ENCODE peak calls at places on chromosomes 2 and 18, in seven cellular contexts. J is CD8-positive, alpha-beta T cell; P is ascending aorta; Y is NCI-H2081; Q is testis; M is activated CD8-positive, alpha-beta T cell treated with anti-CD3 and anti-CD28 coated beads for 36 hours; L is GM12865. X is an unnamed sample.

GRCh38 chr2:17892726-17893534 is 14.5 kb downstream of the KCNS3 start:
- DNase-seq in Q (no peak), Y (no peak), J (no peak), M (no peak), P (no peak), L (no peak), X (no peak)

GRCh38 chr2:216370961-216371633 is 1.2 kb downstream of the MARCHF4 start:
- DNase-seq in J (no peak), M (no peak), L (no peak), Y (no peak), P (no peak), Q (no peak), X (no peak)

GRCh38 chr2:146677280-146677679 is 1167.5 kb upstream of the ACVR2A start:
- DNase-seq in Q (no peak), P (no peak), L (no peak), J (no peak), M (no peak), Y (no peak), X (no peak)

GRCh38 chr2:157931542-157931941 is 55.4 kb upstream of the ACVR1 start:
- DNase-seq in J (no peak), Q (no peak), P (no peak), Y (no peak), M (no peak), L (no peak), X (no peak)

GRCh38 chr2:128306081-128306930 is 12.4 kb downstream of the HS6ST1 start:
- DNase-seq in Y (peak; percentile 66), M (no peak), J (no peak), Q (no peak), L (no peak), P (no peak), X (peak; percentile 64)

GRCh38 chr2:152718909-152719645 is 657 bp downstream of the ARL6IP6 start:
- DNase-seq in J (no peak), Q (peak; percentile 43), M (peak; percentile 46), P (no peak), Y (peak; percentile 55), L (peak; percentile 84), X (peak; percentile 47)

GRCh38 chr2:238060096-238060541 is 682 bp upstream of the SCLY start:
- DNase-seq in L (no peak), Q (peak; percentile 18), J (no peak), P (no peak), M (no peak), Y (no peak), X (no peak)

GRCh38 chr2:20400787-20401494 is 45.9 kb upstream of the RHOB start:
- DNase-seq in P (no peak), J (no peak), L (no peak), Y (no peak), M (no peak), Q (no peak), X (no peak)

GRCh38 chr2:199704358-199705238 is 146.4 kb downstream of the FTCDNL1 start:
- DNase-seq in Q (peak; percentile 17), M (peak; percentile 38), P (no peak), Y (peak; percentile 30), L (peak; percentile 45), J (no peak), X (peak; percentile 56)

GRCh38 chr2:210190345-210190744 is 19.1 kb upstream of the KANSL1L start:
- DNase-seq in Q (no peak), Y (no peak), L (no peak), M (no peak), J (no peak), P (no peak), X (no peak)

GRCh38 chr2:219460424-219460926 is 25.8 kb downstream of the SPEG start:
- DNase-seq in L (no peak), P (peak; percentile 90), Y (no peak), J (no peak), M (no peak), Q (peak; percentile 59), X (no peak)

GRCh38 chr2:71995067-71995665 is 152.5 kb downstream of the CYP26B1 start:
- DNase-seq in Q (no peak), M (no peak), P (no peak), J (no peak), Y (no peak), L (no peak), X (peak; percentile 58)

GRCh38 chr2:216292886-216293291 is 79.4 kb downstream of the MARCHF4 start:
- DNase-seq in P (no peak), Y (no peak), M (no peak), Q (no peak), L (no peak), J (no peak), X (no peak)

GRCh38 chr2:229193281-229193680 is 77.8 kb downstream of the PID1 start:
- DNase-seq in L (no peak), M (no peak), Y (no peak), P (no peak), Q (no peak), J (no peak), X (no peak)

GRCh38 chr18:59155140-59155539 is 15.5 kb downstream of the SEC11C start:
- DNase-seq in Y (no peak), Q (no peak), M (no peak), P (no peak), L (no peak), J (no peak), X (no peak)

GRCh38 chr2:129667586-129667985 is 311.9 kb upstream of the RAB6C start:
- DNase-seq in J (no peak), L (no peak), Q (no peak), M (no peak), Y (no peak), P (no peak), X (no peak)

GRCh38 chr2:67974564-67975430 is 88.0 kb downstream of the C1D start:
- DNase-seq in L (no peak), J (no peak), M (no peak), Y (no peak), Q (peak; percentile 75), P (peak; percentile 10), X (no peak)

GRCh38 chr2:169397697-169398096 is 35.4 kb upstream of the LRP2 start:
- DNase-seq in J (no peak), P (no peak), Y (peak; percentile 6), M (no peak), Q (no peak), L (no peak), X (peak; percentile 16)

GRCh38 chr2:202339052-202339870 is 36.9 kb upstream of the BMPR2 start:
- DNase-seq in M (no peak), P (no peak), L (no peak), Q (no peak), Y (no peak), J (no peak), X (no peak)

GRCh38 chr2:121019756-121020155 is 265.2 kb downstream of the TFCP2L1 start:
- DNase-seq in L (no peak), J (no peak), M (no peak), Q (no peak), Y (no peak), P (no peak), X (no peak)

GRCh38 chr2:21836261-21836660 is 712.5 kb downstream of the TDRD15 start:
- DNase-seq in M (no peak), Y (no peak), P (no peak), J (no peak), L (no peak), Q (no peak), X (no peak)

GRCh38 chr2:117321816-117322215 is 492.7 kb upstream of the DDX18 start:
- DNase-seq in P (no peak), Q (no peak), Y (no peak), M (no peak), J (no peak), L (no peak), X (no peak)

GRCh38 chr2:45616663-45617411 is 5.8 kb upstream of the SRBD1 start:
- DNase-seq in Y (no peak), M (no peak), L (no peak), P (no peak), Q (no peak), J (no peak), X (no peak)

GRCh38 chr18:27577740-27578139 is 392.6 kb upstream of the CHST9 start:
- DNase-seq in M (no peak), P (no peak), J (no peak), Y (no peak), Q (no peak), L (no peak), X (no peak)

GRCh38 chr18:70329076-70329475 is 40.2 kb downstream of the SOCS6 start:
- DNase-seq in P (no peak), Q (no peak), J (no peak), Y (no peak), M (no peak), L (no peak), X (no peak)

GRCh38 chr2:128724994-128725393 is 406.3 kb upstream of the HS6ST1 start:
- DNase-seq in P (no peak), Y (no peak), J (no peak), Q (no peak), L (no peak), M (no peak), X (no peak)

GRCh38 chr18:34222396-34223163 is 2.1 kb downstream of the NOL4 start:
- DNase-seq in Q (peak; percentile 14), L (peak; percentile 70), M (peak; percentile 5), Y (peak; percentile 78), J (no peak), P (no peak), X (no peak)

GRCh38 chr2:233643128-233643527 is 6.9 kb downstream of the UGT1A10 start:
- DNase-seq in M (no peak), Y (no peak), J (no peak), Q (no peak), L (peak; percentile 17), P (no peak), X (no peak)

GRCh38 chr2:179332903-179333302 is 68.3 kb upstream of the SESTD1 start:
- DNase-seq in Q (no peak), M (no peak), P (no peak), L (no peak), Y (no peak), J (no peak), X (no peak)

GRCh38 chr2:128277961-128278681 is 40.5 kb downstream of the HS6ST1 start:
- DNase-seq in J (no peak), M (no peak), Q (no peak), P (no peak), Y (no peak), L (no peak), X (no peak)

GRCh38 chr2:191486584-191487320 is 191.2 kb upstream of the NABP1 start:
- DNase-seq in Q (no peak), J (no peak), Y (no peak), L (no peak), M (no peak), P (no peak), X (no peak)

GRCh38 chr2:192145496-192145895 is 49.2 kb downstream of the TMEFF2 start:
- DNase-seq in Q (no peak), P (no peak), L (no peak), M (no peak), J (no peak), Y (no peak), X (no peak)